ENCODE peak calls at places on chromosomes 7 and 10, in nine cellular contexts. T is thyroid gland, X is lower lobe of right lung, I is dorsolateral prefrontal cortex, Y is Peyer's patch, S is HCT116, W is esophagus squamous epithelium, U is brain microvascular endothelial cell, K is HL-60. P is an unnamed sample.

GRCh38 chr10:128022216-128023196 is 103.7 kb downstream of the MKI67 start:
- DNase-seq in T (no peak), X (no peak), I (no peak), Y (no peak), S (no peak), W (no peak), U (no peak), K (no peak), P (peak; percentile 68)

GRCh38 chr10:5563237-5563961 is 38.6 kb downstream of the CALML3 start:
- DNase-seq in T (no peak), X (peak; percentile 38), I (no peak), Y (peak; percentile 36), S (no peak), W (no peak), U (no peak), K (no peak), P (peak; percentile 74)

GRCh38 chr7:111137296-111138195 is 46.6 kb downstream of the LRRN3 start:
- DNase-seq in T (peak; percentile 2), X (peak; percentile 30), I (no peak), Y (no peak), S (no peak), W (no peak), U (peak; percentile 64), K (no peak), P (no peak)

GRCh38 chr10:130871406-130871805 is 440.1 kb downstream of the TCERG1L start:
- DNase-seq in T (no peak), X (no peak), I (no peak), Y (no peak), S (no peak), W (no peak), U (no peak), K (no peak), P (peak; percentile 19)

GRCh38 chr10:97759157-97759980 is 12.4 kb downstream of the SFRP5 start:
- DNase-seq in T (peak; percentile 68), X (peak; percentile 76), I (peak; percentile 70), Y (peak; percentile 75), S (peak; percentile 48), W (no peak), U (peak; percentile 40), K (peak; percentile 34), P (no peak)

GRCh38 chr7:18257711-18258110 is 230.1 kb upstream of the PRPS1L1 start:
- DNase-seq in T (no peak), X (no peak), I (no peak), Y (no peak), S (no peak), W (no peak), U (peak; percentile 82), K (no peak), P (no peak)

GRCh38 chr10:44981172-44982113 is 2.8 kb upstream of the DEPP1 start:
- DNase-seq in T (no peak), X (peak; percentile 42), I (no peak), Y (peak; percentile 46), S (peak; percentile 73), W (no peak), U (peak; percentile 87), K (no peak), P (no peak)

GRCh38 chr10:29692121-29692539 is 57.4 kb upstream of the SVIL start:
- DNase-seq in T (peak; percentile 47), X (no peak), I (no peak), Y (no peak), S (no peak), W (no peak), U (no peak), K (no peak), P (no peak)

GRCh38 chr7:151830121-151830815 is 46.6 kb downstream of the PRKAG2 start:
- DNase-seq in T (no peak), X (peak; percentile 36), I (no peak), Y (no peak), S (no peak), W (no peak), U (no peak), K (no peak), P (no peak)

GRCh38 chr10:3258291-3258848 is 85.8 kb upstream of the PITRM1 start:
- DNase-seq in T (no peak), X (no peak), I (no peak), Y (no peak), S (no peak), W (no peak), U (peak; percentile 35), K (no peak), P (no peak)

GRCh38 chr7:98057157-98057556 is 49.5 kb upstream of the LMTK2 start:
- DNase-seq in T (no peak), X (no peak), I (no peak), Y (no peak), S (no peak), W (no peak), U (no peak), K (no peak), P (no peak)

GRCh38 chr10:72418679-72419078 is 64.0 kb upstream of the DNAJB12 start:
- DNase-seq in T (no peak), X (no peak), I (no peak), Y (no peak), S (no peak), W (no peak), U (no peak), K (no peak), P (no peak)

GRCh38 chr7:127751723-127752448 is 99.9 kb downstream of the SND1 start:
- DNase-seq in T (peak; percentile 26), X (no peak), I (peak; percentile 16), Y (no peak), S (no peak), W (no peak), U (peak; percentile 11), K (no peak), P (no peak)

GRCh38 chr10:63630928-63631685 is 109.9 kb downstream of the REEP3 start:
- DNase-seq in T (no peak), X (no peak), I (peak; percentile 74), Y (no peak), S (no peak), W (no peak), U (peak; percentile 87), K (no peak), P (no peak)

GRCh38 chr10:63631971-63632370 is 110.8 kb downstream of the REEP3 start:
- DNase-seq in T (no peak), X (no peak), I (no peak), Y (no peak), S (no peak), W (no peak), U (no peak), K (no peak), P (no peak)

GRCh38 chr10:63634488-63635090 is 113.4 kb downstream of the REEP3 start:
- DNase-seq in T (no peak), X (no peak), I (no peak), Y (no peak), S (no peak), W (no peak), U (no peak), K (no peak), P (no peak)

GRCh38 chr10:63636812-63637211 is 115.6 kb downstream of the REEP3 start:
- DNase-seq in T (no peak), X (no peak), I (no peak), Y (no peak), S (no peak), W (no peak), U (no peak), K (no peak), P (no peak)

GRCh38 chr10:63633677-63634487 is 112.7 kb downstream of the REEP3 start:
- DNase-seq in T (peak; percentile 27), X (no peak), I (no peak), Y (no peak), S (peak; percentile 57), W (no peak), U (peak; percentile 40), K (peak; percentile 29), P (no peak)
- TF ChIP-seq CTCF in T (peak; percentile 44), X (peak; percentile 33), I (peak; percentile 56), Y (no peak), S (peak; percentile 65), W (no peak), U (peak; percentile 71), K (peak; percentile 16), P (no peak)

DNA sequence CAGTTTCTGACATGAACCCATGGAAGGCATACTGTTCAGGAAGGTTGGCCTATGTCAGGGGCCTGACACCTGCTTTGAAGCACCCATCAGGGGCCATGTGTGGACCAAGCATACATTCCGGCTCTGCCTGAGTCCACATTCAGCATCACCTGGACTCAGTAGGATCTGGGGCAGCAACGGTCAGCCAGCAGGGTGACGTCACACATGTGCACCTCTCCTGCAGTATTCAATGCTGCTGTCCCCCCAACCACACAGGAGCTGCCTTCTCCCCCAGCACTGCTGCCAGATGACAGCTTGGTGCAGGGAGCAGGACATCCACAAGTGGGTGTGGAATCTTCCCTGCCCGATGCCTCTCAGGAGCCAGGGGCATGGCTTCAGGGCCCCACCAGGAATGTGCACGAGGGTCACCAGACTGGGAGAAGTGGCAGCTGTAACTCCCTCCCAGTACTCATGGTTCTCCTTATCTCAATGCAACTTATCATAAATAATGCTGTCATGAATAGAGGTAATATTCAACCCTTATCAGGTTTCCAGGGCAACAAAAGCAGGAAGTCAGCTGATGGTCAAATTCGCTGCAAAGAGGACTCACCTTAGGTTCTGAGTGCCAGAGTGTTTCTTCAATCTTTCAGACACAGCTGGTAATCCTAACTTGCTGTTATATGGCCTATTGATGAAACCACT is 292.9 kb downstream of the PAXIP1 start:
- DNase-seq in T (no peak), X (no peak), I (no peak), Y (no peak), S (no peak), W (no peak), U (no peak), K (no peak), P (no peak)
- H3K27ac ChIP-seq in T (no peak overlapping the region), X (no peak overlapping the region), I (no peak overlapping the region), Y (no peak overlapping the region), S (no peak overlapping the region), W (no peak overlapping the region), U (no peak overlapping the region), K (no peak overlapping the region), P (no peak overlapping the region)

DNA sequence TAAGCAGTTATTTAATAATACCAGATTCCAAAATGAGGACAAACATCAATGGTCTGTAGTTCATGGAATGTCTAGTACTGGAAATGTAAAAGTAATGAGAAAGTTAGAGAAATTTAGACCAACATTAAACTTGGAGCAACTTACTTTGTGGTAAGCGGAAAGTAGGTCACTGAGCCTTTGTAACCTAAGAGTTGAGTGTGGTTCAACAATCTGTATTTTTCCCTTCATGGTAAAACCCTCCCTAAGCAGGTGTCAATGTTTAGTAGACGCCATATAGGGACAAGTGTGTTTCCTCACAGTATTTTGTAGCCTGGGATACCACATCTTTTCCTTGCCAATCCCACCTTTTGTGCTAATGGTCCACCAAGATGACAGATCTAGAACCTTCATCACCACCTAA is 67.3 kb upstream of the RSU1 start:
- DNase-seq in T (no peak), X (no peak), I (no peak), Y (no peak), S (no peak), W (no peak), U (no peak), K (no peak), P (no peak)
- H3K4me3 ChIP-seq in T (no peak overlapping the region), X (no peak overlapping the region), I (no peak overlapping the region), Y (no peak overlapping the region), S (no peak overlapping the region), W (no peak overlapping the region), U (no peak overlapping the region), K (no peak overlapping the region), P (no peak overlapping the region)

DNA sequence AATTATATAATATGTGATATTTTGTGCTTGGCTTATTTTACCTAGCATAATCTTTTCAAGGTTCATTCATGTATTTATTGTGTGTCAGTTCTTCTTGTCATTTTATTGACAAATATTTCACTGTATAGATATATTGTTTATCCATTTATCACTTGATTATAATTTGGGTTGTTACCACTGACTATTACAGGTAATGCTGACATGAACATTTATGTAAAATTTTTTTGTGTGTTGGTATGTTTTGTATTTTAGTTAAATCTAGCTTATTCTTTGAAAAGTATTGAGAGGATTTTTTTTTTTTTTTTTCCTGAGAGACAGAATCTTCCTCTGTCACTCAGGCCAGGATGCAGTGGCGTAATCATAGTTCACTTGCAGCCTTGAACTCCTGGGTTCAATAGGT is 107.7 kb downstream of the MAPK8 start:
- DNase-seq in T (no peak), X (no peak), I (no peak), Y (no peak), S (no peak), W (no peak), U (no peak), K (no peak), P (no peak)
- TF ChIP-seq CTCF in T (no peak), X (no peak), I (no peak), Y (no peak), S (no peak), W (no peak), U (no peak), K (no peak), P (no peak)